ENCODE peak calls at places on chromosomes 3 and 15, in six cellular contexts. P is left ventricle myocardium inferior, A is mesenchymal stem cell, H is psoas muscle, O is testis, B is uterus. G is an unnamed sample.

GRCh38 chr15:52336530-52336929 is 40.9 kb upstream of the MYO5C start:
- DNase-seq in P (no peak), A (no peak), H (no peak), O (no peak), B (no peak), G (no peak)

GRCh38 chr3:48564667-48565066 is 1.1 kb upstream of the UCN2 start:
- DNase-seq in P (no peak), A (no peak), H (no peak), O (no peak), B (no peak), G (no peak)

GRCh38 chr15:47293763-47294162 is 423.5 kb upstream of the SEMA6D start:
- DNase-seq in P (peak; percentile 65), A (peak; percentile 93), H (peak; percentile 69), O (peak; percentile 82), B (peak; percentile 68), G (peak; percentile 59)

GRCh38 chr3:5095879-5096278 is 26.2 kb upstream of the ARL8B start:
- DNase-seq in P (peak; percentile 51), A (peak; percentile 6), H (peak; percentile 26), O (peak; percentile 26), B (peak; percentile 55), G (no peak)

GRCh38 chr3:130379274-130379673 is 33.8 kb downstream of the COL6A5 start:
- DNase-seq in P (no peak), A (peak; percentile 58), H (no peak), O (no peak), B (no peak), G (no peak)

GRCh38 chr3:117790256-117790987 is 1080.8 kb downstream of the TUSC7 start:
- DNase-seq in P (no peak), A (no peak), H (no peak), O (no peak), B (no peak), G (no peak)

GRCh38 chr15:82952156-82953081 is at the start of gene HOMER2:
- DNase-seq in P (peak; percentile 37), A (no peak), H (peak; percentile 35), O (peak; percentile 17), B (no peak), G (no peak)

GRCh38 chr3:142680710-142681109 is 43.1 kb upstream of the TRPC1 start:
- DNase-seq in P (no peak), A (no peak), H (no peak), O (no peak), B (no peak), G (peak; percentile 9)

GRCh38 chr15:26157081-26157480 is 294.0 kb upstream of the ATP10A start:
- DNase-seq in P (no peak), A (no peak), H (no peak), O (no peak), B (no peak), G (no peak)

GRCh38 chr3:159762981-159763465 is 225.6 kb upstream of the IL12A start:
- DNase-seq in P (peak; percentile 65), A (peak; percentile 96), H (peak; percentile 65), O (peak; percentile 49), B (peak; percentile 72), G (peak; percentile 78)

GRCh38 chr15:65533057-65533752 is 2.9 kb downstream of the HACD3 start:
- DNase-seq in P (no peak), A (peak; percentile 64), H (no peak), O (no peak), B (no peak), G (no peak)

GRCh38 chr3:169112153-169112892 is 551.2 kb downstream of the MECOM start:
- DNase-seq in P (no peak), A (peak; percentile 41), H (no peak), O (no peak), B (no peak), G (peak; percentile 85)

GRCh38 chr15:62165029-62165792 is at the start of gene C2CD4B:
- DNase-seq in P (peak; percentile 68), A (peak; percentile 8), H (peak; percentile 46), O (no peak), B (peak; percentile 35), G (no peak)

GRCh38 chr3:32644380-32644779 is 40.6 kb upstream of the CNOT10 start:
- DNase-seq in P (no peak), A (no peak), H (no peak), O (no peak), B (no peak), G (no peak)

GRCh38 chr15:92968926-92969664 is 69.0 kb downstream of the CHD2 start:
- DNase-seq in P (no peak), A (peak; percentile 15), H (no peak), O (no peak), B (no peak), G (no peak)

GRCh38 chr3:40120816-40121215 is 188.7 kb upstream of the EIF1B start:
- DNase-seq in P (no peak), A (peak; percentile 15), H (no peak), O (no peak), B (no peak), G (no peak)

GRCh38 chr15:89767411-89767915 is 8.7 kb upstream of the MESP2 start:
- DNase-seq in P (no peak), A (no peak), H (no peak), O (no peak), B (no peak), G (no peak)

GRCh38 chr3:146396792-146397191 is 72.6 kb downstream of the PLSCR2 start:
- DNase-seq in P (no peak), A (no peak), H (no peak), O (no peak), B (no peak), G (no peak)

GRCh38 chr3:125480656-125481374 is 39.2 kb downstream of the SNX4 start:
- DNase-seq in P (no peak), A (peak; percentile 41), H (no peak), O (no peak), B (no peak), G (no peak)

GRCh38 chr3:63961891-63962290 is 49.7 kb upstream of the SCAANT1 start:
- DNase-seq in P (no peak), A (peak; percentile 61), H (no peak), O (no peak), B (no peak), G (peak; percentile 51)

GRCh38 chr3:108297636-108298035 is 1.3 kb downstream of the HHLA2 start:
- DNase-seq in P (peak; percentile 33), A (no peak), H (no peak), O (peak; percentile 40), B (no peak), G (no peak)

GRCh38 chr3:50327129-50327528 is 894 bp downstream of the TUSC2 start:
- DNase-seq in P (no peak), A (no peak), H (peak; percentile 10), O (no peak), B (no peak), G (no peak)

GRCh38 chr15:70503073-70503745 is 260.1 kb downstream of the UACA start:
- DNase-seq in P (no peak), A (no peak), H (no peak), O (no peak), B (no peak), G (no peak)

GRCh38 chr3:28171962-28172361 is 69.5 kb upstream of the CMC1 start:
- DNase-seq in P (no peak), A (no peak), H (no peak), O (no peak), B (no peak), G (no peak)

GRCh38 chr3:145070795-145071194 is 1090.2 kb downstream of the PLOD2 start:
- DNase-seq in P (no peak), A (no peak), H (no peak), O (no peak), B (no peak), G (no peak)

GRCh38 chr3:103052236-103052830 is 617.5 kb downstream of the ZPLD1 start:
- DNase-seq in P (peak; percentile 25), A (no peak), H (peak; percentile 41), O (peak; percentile 33), B (peak; percentile 12), G (peak; percentile 59)

GRCh38 chr3:40681658-40682055 is 156.9 kb downstream of the ZNF621 start:
- DNase-seq in P (no peak), A (no peak), H (no peak), O (no peak), B (no peak), G (peak; percentile 22)

DNA sequence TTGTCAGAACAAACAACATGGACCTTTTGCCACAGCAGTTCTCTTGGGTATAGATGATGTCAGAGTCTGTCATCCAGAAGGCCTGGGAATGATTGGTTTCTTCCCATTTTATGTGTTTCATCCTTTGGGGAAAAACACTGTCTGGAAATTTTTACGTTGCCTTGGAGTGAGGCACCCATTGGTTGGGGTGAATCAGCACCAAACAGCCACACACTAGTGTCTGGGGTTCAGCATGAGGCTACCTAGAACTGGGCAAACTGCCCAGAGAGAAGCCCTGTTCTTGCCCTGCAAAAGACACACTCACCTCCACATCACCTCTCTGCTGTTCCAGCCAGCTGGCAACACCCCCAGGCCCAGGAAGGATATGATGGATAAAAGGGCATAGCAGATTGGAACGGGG is 123.0 kb downstream of the FAM43A start:
- DNase-seq in P (no peak), A (peak; percentile 47), H (no peak), O (no peak), B (no peak), G (peak; percentile 75)
- H3K27ac ChIP-seq in P (no peak overlapping the region), A (no peak overlapping the region), H (no peak overlapping the region), O (no peak overlapping the region), B (no peak overlapping the region), G (peak overlapping the region; percentile 80)

GRCh38 chr3:196963309-196963953 is 5.2 kb downstream of the PIGZ start:
- DNase-seq in P (no peak), A (no peak), H (no peak), O (no peak), B (no peak), G (no peak)
- H3K27me3 ChIP-seq in P (no peaks in the 10 kb centered on the region), A (peaks cover 4% of the 10 kb centered on the region), H (no peaks in the 10 kb centered on the region), O (no peaks in the 10 kb centered on the region), B (no peaks in the 10 kb centered on the region), G (no peaks in the 10 kb centered on the region)

DNA sequence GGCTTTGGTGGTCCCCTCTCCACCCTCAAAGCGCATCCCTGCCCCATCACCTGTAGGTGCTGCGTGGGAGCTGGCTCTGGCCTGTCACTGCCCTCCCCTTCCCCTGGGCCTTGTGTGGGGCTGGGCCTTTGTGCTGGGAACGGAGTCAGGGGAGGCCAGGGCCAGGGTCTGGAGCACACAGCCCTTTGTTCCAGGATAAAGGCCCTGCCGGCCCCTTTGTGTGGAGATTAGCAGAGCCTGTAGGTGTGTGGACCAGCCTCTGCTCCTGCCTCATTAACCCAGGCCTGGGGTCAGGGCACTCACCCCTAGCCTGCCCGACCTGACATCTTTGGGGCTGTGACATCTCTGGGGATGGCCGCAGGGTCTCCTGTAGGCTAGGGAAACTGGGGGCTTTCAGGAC is 8.9 kb downstream of the EPHB3 start:
- DNase-seq in P (no peak), A (no peak), H (no peak), O (no peak), B (no peak), G (no peak)
- H3K27ac ChIP-seq in P (no peak overlapping the region), A (no peak overlapping the region), H (no peak overlapping the region), O (no peak overlapping the region), B (peak overlapping the region; percentile 78), G (no peak overlapping the region)

GRCh38 chr3:123445702-123446101 is 3.2 kb downstream of the ADCY5 start:
- DNase-seq in P (no peak), A (no peak), H (no peak), O (no peak), B (no peak), G (no peak)

GRCh38 chr3:123444744-123445143 is 4.1 kb downstream of the ADCY5 start:
- DNase-seq in P (no peak), A (no peak), H (no peak), O (no peak), B (no peak), G (no peak)

GRCh38 chr3:123446610-123447109 is 2.2 kb downstream of the ADCY5 start:
- DNase-seq in P (no peak), A (no peak), H (no peak), O (no peak), B (no peak), G (no peak)

GRCh38 chr3:123447416-123447748 is 1.5 kb downstream of the ADCY5 start:
- DNase-seq in P (no peak), A (no peak), H (no peak), O (peak; percentile 21), B (no peak), G (no peak)

GRCh38 chr3:123446210-123446609 is 2.7 kb downstream of the ADCY5 start:
- DNase-seq in P (no peak), A (no peak), H (no peak), O (no peak), B (no peak), G (no peak)
- H3K27me3 ChIP-seq in P (peaks cover 53% of the 10 kb centered on the region), A (peaks cover 82% of the 10 kb centered on the region), H (no peaks in the 10 kb centered on the region), O (no peaks in the 10 kb centered on the region), B (no peaks in the 10 kb centered on the region), G (peaks cover 75% of the 10 kb centered on the region)

G was measured in foreskin keratinocyte.